ENCODE peak calls at places on chromosomes 6 and 20, in four cellular contexts. D is activated CD4-positive, alpha-beta T cell treated with anti-CD3 and anti-CD28 coated beads, Interleukin-2, amount 50 U/mL, for 1 hour; Y is SJSA1; P is lower lobe of right lung. E is an unnamed sample.

GRCh38 chr6:52417675-52418111 is 2.4 kb upstream of the EFHC1 start:
- DNase-seq in D (no peak), Y (peak), P (no peak), E (no peak)

GRCh38 chr6:165889636-165890403 is 226.8 kb upstream of the PDE10A start:
- DNase-seq in Y (peak), D (no peak), P (no peak), E (no peak)

GRCh38 chr6:379367-380181 is 12.0 kb upstream of the IRF4 start:
- DNase-seq in P (no peak), Y (no peak), D (no peak), E (no peak)

GRCh38 chr6:90413867-90414266 is 117.2 kb upstream of the BACH2 start:
- DNase-seq in P (no peak), D (peak), Y (no peak), E (no peak)

GRCh38 chr6:19836799-19837510 is at the start of gene ID4:
- DNase-seq in Y (peak), D (no peak), P (peak), E (peak)

GRCh38 chr20:4601630-4602296 is 119.9 kb upstream of the PRND start:
- DNase-seq in Y (no peak), D (no peak), P (no peak), E (peak)

GRCh38 chr20:17617868-17618672 is 48.2 kb downstream of the DSTN start:
- DNase-seq in D (no peak), Y (no peak), P (peak), E (no peak)

GRCh38 chr6:144417686-144418085 is 132.6 kb downstream of the UTRN start:
- DNase-seq in Y (no peak), D (no peak), P (no peak), E (no peak)

GRCh38 chr20:39112196-39112743 is 150.1 kb downstream of the DHX35 start:
- DNase-seq in D (no peak), P (no peak), Y (peak), E (peak)

GRCh38 chr20:41086402-41087324 is 50.7 kb upstream of the PLCG1 start:
- DNase-seq in Y (no peak), P (no peak), D (no peak), E (no peak)

GRCh38 chr6:41428995-41429417 is 93.6 kb downstream of the NCR2 start:
- DNase-seq in Y (peak), D (no peak), P (peak), E (peak)

GRCh38 chr6:46983007-46983411 is 59.1 kb downstream of the ADGRF1 start:
- DNase-seq in Y (peak), P (no peak), D (no peak), E (no peak)

GRCh38 chr6:52231411-52232127 is 12.7 kb downstream of the IL17F start:
- DNase-seq in Y (no peak), D (peak), P (no peak), E (no peak)

GRCh38 chr6:158816329-158816728 is 2.8 kb downstream of the EZR start:
- DNase-seq in P (no peak), D (no peak), Y (no peak), E (no peak)

GRCh38 chr20:32282461-32282860 is 5.0 kb downstream of the KIF3B start:
- DNase-seq in P (no peak), Y (no peak), D (no peak), E (no peak)

GRCh38 chr6:73339340-73339739 is 14.7 kb downstream of the DPPA5 start:
- DNase-seq in Y (no peak), P (no peak), D (no peak), E (peak)